ENCODE peak calls at places on chromosomes 11 and 22, in eight cellular contexts. One of them, this sample, is unnamed.

GRCh38 chr11:63874511-63874910 is 35.6 kb downstream of the MARK2 start:
- DNase-seq in RWPE1: no peak
- DNase-seq in ovary: no peak
- DNase-seq in heart left ventricle: peak
- DNase-seq in RWPE2: no peak
- DNase-seq in tibial artery: no peak
- DNase-seq in osteocyte: no peak
- DNase-seq in OCI-LY7: no peak
- DNase-seq in this sample: no peak

GRCh38 chr22:27680636-27681035 is 120.9 kb downstream of the MN1 start:
- DNase-seq in RWPE1: no peak
- DNase-seq in ovary: no peak
- DNase-seq in heart left ventricle: no peak
- DNase-seq in RWPE2: no peak
- DNase-seq in tibial artery: no peak
- DNase-seq in osteocyte: no peak
- DNase-seq in OCI-LY7: no peak
- DNase-seq in this sample: no peak

GRCh38 chr11:62124186-62125113 is 639 bp downstream of the INCENP start:
- DNase-seq in RWPE1: peak
- DNase-seq in ovary: no peak
- DNase-seq in heart left ventricle: no peak
- DNase-seq in RWPE2: no peak
- DNase-seq in tibial artery: no peak
- DNase-seq in osteocyte: no peak
- DNase-seq in OCI-LY7: peak
- DNase-seq in this sample: no peak

GRCh38 chr11:6418958-6419611 is at the start of gene APBB1:
- DNase-seq in RWPE1: peak
- DNase-seq in ovary: peak
- DNase-seq in heart left ventricle: peak
- DNase-seq in RWPE2: no peak
- DNase-seq in tibial artery: peak
- DNase-seq in osteocyte: no peak
- DNase-seq in OCI-LY7: peak
- DNase-seq in this sample: peak

GRCh38 chr11:8789864-8790263 is 107.3 kb downstream of the RPL27A start:
- DNase-seq in RWPE1: no peak
- DNase-seq in ovary: no peak
- DNase-seq in heart left ventricle: no peak
- DNase-seq in RWPE2: no peak
- DNase-seq in tibial artery: no peak
- DNase-seq in osteocyte: no peak
- DNase-seq in OCI-LY7: no peak
- DNase-seq in this sample: no peak

GRCh38 chr11:119512373-119512772 is 89.4 kb upstream of the THY1 start:
- DNase-seq in RWPE1: no peak
- DNase-seq in ovary: no peak
- DNase-seq in heart left ventricle: no peak
- DNase-seq in RWPE2: no peak
- DNase-seq in tibial artery: no peak
- DNase-seq in osteocyte: no peak
- DNase-seq in OCI-LY7: no peak
- DNase-seq in this sample: no peak

GRCh38 chr11:19889531-19889930 is 176.9 kb downstream of the NAV2 start:
- DNase-seq in RWPE1: no peak
- DNase-seq in ovary: no peak
- DNase-seq in heart left ventricle: no peak
- DNase-seq in RWPE2: no peak
- DNase-seq in tibial artery: no peak
- DNase-seq in osteocyte: no peak
- DNase-seq in OCI-LY7: no peak
- DNase-seq in this sample: no peak

GRCh38 chr11:84993386-84993785 is 633.8 kb downstream of the DLG2 start:
- DNase-seq in RWPE1: no peak
- DNase-seq in ovary: no peak
- DNase-seq in heart left ventricle: no peak
- DNase-seq in RWPE2: no peak
- DNase-seq in tibial artery: no peak
- DNase-seq in osteocyte: no peak
- DNase-seq in OCI-LY7: peak
- DNase-seq in this sample: no peak

GRCh38 chr11:120230433-120231071 is 9.4 kb upstream of the POU2F3 start:
- DNase-seq in RWPE1: no peak
- DNase-seq in ovary: no peak
- DNase-seq in heart left ventricle: no peak
- DNase-seq in RWPE2: no peak
- DNase-seq in tibial artery: no peak
- DNase-seq in osteocyte: no peak
- DNase-seq in OCI-LY7: no peak
- DNase-seq in this sample: no peak

GRCh38 chr11:9642894-9643293 is 21.0 kb upstream of the SWAP70 start:
- DNase-seq in RWPE1: no peak
- DNase-seq in ovary: no peak
- DNase-seq in heart left ventricle: no peak
- DNase-seq in RWPE2: no peak
- DNase-seq in tibial artery: peak
- DNase-seq in osteocyte: no peak
- DNase-seq in OCI-LY7: peak
- DNase-seq in this sample: no peak

GRCh38 chr11:70400643-70401042 is 2.3 kb downstream of the CTTN start:
- DNase-seq in RWPE1: no peak
- DNase-seq in ovary: no peak
- DNase-seq in heart left ventricle: no peak
- DNase-seq in RWPE2: no peak
- DNase-seq in tibial artery: no peak
- DNase-seq in osteocyte: no peak
- DNase-seq in OCI-LY7: no peak
- DNase-seq in this sample: no peak

GRCh38 chr11:113134605-113135004 is 173.4 kb downstream of the NCAM1 start:
- DNase-seq in RWPE1: no peak
- DNase-seq in ovary: no peak
- DNase-seq in heart left ventricle: no peak
- DNase-seq in RWPE2: no peak
- DNase-seq in tibial artery: no peak
- DNase-seq in osteocyte: no peak
- DNase-seq in OCI-LY7: no peak
- DNase-seq in this sample: no peak

GRCh38 chr11:132126973-132127900 is 756.8 kb downstream of the NTM start:
- DNase-seq in RWPE1: peak
- DNase-seq in ovary: no peak
- DNase-seq in heart left ventricle: peak
- DNase-seq in RWPE2: no peak
- DNase-seq in tibial artery: peak
- DNase-seq in osteocyte: no peak
- DNase-seq in OCI-LY7: no peak
- DNase-seq in this sample: no peak

GRCh38 chr22:44128961-44129613 is 51.6 kb upstream of the PARVG start:
- DNase-seq in RWPE1: no peak
- DNase-seq in ovary: peak
- DNase-seq in heart left ventricle: no peak
- DNase-seq in RWPE2: no peak
- DNase-seq in tibial artery: no peak
- DNase-seq in osteocyte: no peak
- DNase-seq in OCI-LY7: no peak
- DNase-seq in this sample: no peak

GRCh38 chr11:40306938-40307548 is 1152.4 kb downstream of the LRRC4C start:
- DNase-seq in RWPE1: peak
- DNase-seq in ovary: no peak
- DNase-seq in heart left ventricle: no peak
- DNase-seq in RWPE2: no peak
- DNase-seq in tibial artery: no peak
- DNase-seq in osteocyte: no peak
- DNase-seq in OCI-LY7: peak
- DNase-seq in this sample: no peak

GRCh38 chr11:92678212-92678611 is 291.2 kb upstream of the MTNR1B start:
- DNase-seq in RWPE1: no peak
- DNase-seq in ovary: no peak
- DNase-seq in heart left ventricle: no peak
- DNase-seq in RWPE2: no peak
- DNase-seq in tibial artery: no peak
- DNase-seq in osteocyte: no peak
- DNase-seq in OCI-LY7: no peak
- DNase-seq in this sample: no peak

GRCh38 chr11:104649002-104649401 is 249.3 kb downstream of the CASP12 start:
- DNase-seq in RWPE1: no peak
- DNase-seq in ovary: no peak
- DNase-seq in heart left ventricle: no peak
- DNase-seq in RWPE2: no peak
- DNase-seq in tibial artery: no peak
- DNase-seq in osteocyte: no peak
- DNase-seq in OCI-LY7: no peak
- DNase-seq in this sample: no peak

GRCh38 chr11:120209750-120210650 is 832 bp upstream of the OAF start:
- DNase-seq in RWPE1: no peak
- DNase-seq in ovary: peak
- DNase-seq in heart left ventricle: no peak
- DNase-seq in RWPE2: no peak
- DNase-seq in tibial artery: no peak
- DNase-seq in osteocyte: no peak
- DNase-seq in OCI-LY7: no peak
- DNase-seq in this sample: no peak

GRCh38 chr11:99683933-99684332 is 663.2 kb downstream of the CNTN5 start:
- DNase-seq in RWPE1: no peak
- DNase-seq in ovary: no peak
- DNase-seq in heart left ventricle: no peak
- DNase-seq in RWPE2: no peak
- DNase-seq in tibial artery: no peak
- DNase-seq in osteocyte: no peak
- DNase-seq in OCI-LY7: no peak
- DNase-seq in this sample: no peak

GRCh38 chr11:12784445-12784844 is 110.2 kb downstream of the TEAD1 start:
- DNase-seq in RWPE1: no peak
- DNase-seq in ovary: no peak
- DNase-seq in heart left ventricle: no peak
- DNase-seq in RWPE2: no peak
- DNase-seq in tibial artery: no peak
- DNase-seq in osteocyte: no peak
- DNase-seq in OCI-LY7: no peak
- DNase-seq in this sample: no peak

GRCh38 chr11:76424891-76425290 is 19.9 kb upstream of the EMSY start:
- DNase-seq in RWPE1: no peak
- DNase-seq in ovary: no peak
- DNase-seq in heart left ventricle: no peak
- DNase-seq in RWPE2: no peak
- DNase-seq in tibial artery: no peak
- DNase-seq in osteocyte: no peak
- DNase-seq in OCI-LY7: no peak
- DNase-seq in this sample: no peak

GRCh38 chr11:76415073-76415472 is 29.7 kb upstream of the EMSY start:
- DNase-seq in RWPE1: peak
- DNase-seq in ovary: no peak
- DNase-seq in heart left ventricle: no peak
- DNase-seq in RWPE2: no peak
- DNase-seq in tibial artery: no peak
- DNase-seq in osteocyte: no peak
- DNase-seq in OCI-LY7: peak
- DNase-seq in this sample: no peak

GRCh38 chr11:76424379-76424778 is 20.4 kb upstream of the EMSY start:
- DNase-seq in RWPE1: no peak
- DNase-seq in ovary: no peak
- DNase-seq in heart left ventricle: no peak
- DNase-seq in RWPE2: no peak
- DNase-seq in tibial artery: no peak
- DNase-seq in osteocyte: no peak
- DNase-seq in OCI-LY7: no peak
- DNase-seq in this sample: no peak

DNA sequence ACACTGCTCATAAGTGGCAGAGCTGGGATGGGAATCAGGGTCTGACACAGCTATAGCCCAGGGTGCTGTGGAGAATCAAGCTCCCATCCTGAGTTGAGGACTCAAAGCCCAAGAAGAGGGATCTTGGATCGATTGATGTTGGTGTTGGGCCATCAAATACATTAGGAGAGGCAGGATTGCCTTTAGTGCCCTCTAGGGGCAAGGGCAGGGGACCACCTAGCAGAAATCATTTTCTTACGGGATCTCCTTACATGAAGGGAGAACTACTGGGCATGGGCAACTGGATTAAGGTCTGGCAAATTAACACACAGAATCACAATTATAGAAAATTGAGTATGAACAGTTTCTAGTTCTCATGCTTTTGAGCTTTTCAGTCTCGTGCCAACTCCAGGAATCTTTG is 24.9 kb upstream of the EMSY start:
- DNase-seq in RWPE1: peak
- DNase-seq in ovary: no peak
- DNase-seq in heart left ventricle: no peak
- DNase-seq in RWPE2: no peak
- DNase-seq in tibial artery: no peak
- DNase-seq in osteocyte: no peak
- DNase-seq in OCI-LY7: peak
- DNase-seq in this sample: no peak
- TF ChIP-seq CTCF in RWPE1: no peak
- TF ChIP-seq CTCF in ovary: no peak
- TF ChIP-seq CTCF in heart left ventricle: peak
- TF ChIP-seq CTCF in RWPE2: no peak
- TF ChIP-seq CTCF in tibial artery: no peak
- TF ChIP-seq CTCF in osteocyte: peak
- TF ChIP-seq CTCF in OCI-LY7: peak
- TF ChIP-seq CTCF in this sample: no peak

GRCh38 chr22:37546436-37547248 is 13.6 kb upstream of the CDC42EP1 start:
- DNase-seq in RWPE1: no peak
- DNase-seq in ovary: peak
- DNase-seq in heart left ventricle: peak
- DNase-seq in RWPE2: no peak
- DNase-seq in tibial artery: peak
- DNase-seq in osteocyte: peak
- DNase-seq in OCI-LY7: no peak
- DNase-seq in this sample: no peak
- TF ChIP-seq CTCF in RWPE1: no peak
- TF ChIP-seq CTCF in ovary: peak
- TF ChIP-seq CTCF in heart left ventricle: peak
- TF ChIP-seq CTCF in RWPE2: no peak
- TF ChIP-seq CTCF in tibial artery: no peak
- TF ChIP-seq CTCF in osteocyte: peak
- TF ChIP-seq CTCF in OCI-LY7: no peak
- TF ChIP-seq CTCF in this sample: no peak

GRCh38 chr11:72693271-72693968 is 19.2 kb upstream of the PDE2A start:
- DNase-seq in RWPE1: no peak
- DNase-seq in ovary: no peak
- DNase-seq in heart left ventricle: no peak
- DNase-seq in RWPE2: no peak
- DNase-seq in tibial artery: no peak
- DNase-seq in osteocyte: no peak
- DNase-seq in OCI-LY7: no peak
- DNase-seq in this sample: no peak
- TF ChIP-seq CTCF in RWPE1: no peak
- TF ChIP-seq CTCF in ovary: no peak
- TF ChIP-seq CTCF in heart left ventricle: no peak
- TF ChIP-seq CTCF in RWPE2: no peak
- TF ChIP-seq CTCF in tibial artery: no peak
- TF ChIP-seq CTCF in osteocyte: no peak
- TF ChIP-seq CTCF in OCI-LY7: no peak
- TF ChIP-seq CTCF in this sample: peak

DNA sequence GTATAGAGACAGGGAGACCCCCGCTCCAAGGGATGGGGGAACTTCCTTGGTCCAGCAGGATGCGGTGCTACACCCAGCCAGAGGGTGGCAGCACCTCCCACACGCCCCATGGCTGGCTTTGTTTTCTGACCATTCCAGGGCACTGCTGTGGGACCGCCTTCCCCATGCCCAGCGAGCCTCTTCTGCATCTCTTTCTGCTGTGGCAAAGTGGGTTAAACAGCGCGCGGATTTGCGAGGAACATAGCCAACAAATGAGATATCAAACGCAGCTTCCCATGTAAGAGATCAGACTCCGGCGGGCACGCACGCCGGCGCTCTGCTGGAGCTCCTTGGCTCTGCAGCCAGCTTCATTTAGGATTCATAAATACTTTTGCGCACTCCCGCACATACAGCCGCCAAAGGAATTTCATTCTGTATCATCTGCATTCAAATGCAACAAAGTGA is 485.8 kb upstream of the CADM1 start:
- DNase-seq in RWPE1: no peak
- DNase-seq in ovary: no peak
- DNase-seq in heart left ventricle: peak
- DNase-seq in RWPE2: no peak
- DNase-seq in tibial artery: no peak
- DNase-seq in osteocyte: no peak
- DNase-seq in OCI-LY7: peak
- DNase-seq in this sample: no peak
- TF ChIP-seq CTCF in RWPE1: no peak
- TF ChIP-seq CTCF in ovary: no peak
- TF ChIP-seq CTCF in heart left ventricle: peak
- TF ChIP-seq CTCF in RWPE2: peak
- TF ChIP-seq CTCF in tibial artery: no peak
- TF ChIP-seq CTCF in osteocyte: peak
- TF ChIP-seq CTCF in OCI-LY7: peak
- TF ChIP-seq CTCF in this sample: peak

This sample was measured in progenitor cell of endocrine pancreas.